ENCODE peak calls at places on chromosomes 7 and 10, in eight cellular contexts. M is foreskin fibroblast; X is cardiac fibroblast; L is CD8-positive, alpha-beta T cell; Y is brain microvascular endothelial cell; T is PC-9; C is AG09309; B is Caco-2. O is an unnamed sample.
A peak's percentile ranks its signal among the peaks of the same experiment; 100 is the strongest.

GRCh38 chr7:11448319-11448718 is 383.7 kb downstream of the THSD7A start:
- DNase-seq in T (no peak), M (no peak), L (no peak), X (no peak), B (no peak), Y (no peak), C (no peak), O (no peak)

GRCh38 chr7:75734586-75735047 is 4.1 kb downstream of the HIP1 start:
- DNase-seq in B (no peak), C (no peak), Y (peak; percentile 73), X (peak; percentile 33), L (no peak), M (peak; percentile 47), T (no peak), O (peak; percentile 29)

GRCh38 chr10:14532473-14533251 is 201.9 kb upstream of the FRMD4A start:
- DNase-seq in M (no peak), B (peak; percentile 48), C (no peak), T (peak; percentile 73), Y (peak; percentile 47), X (no peak), L (no peak), O (no peak)

GRCh38 chr10:73110345-73110849 is at the start of gene NUDT13:
- DNase-seq in T (peak; percentile 54), L (peak; percentile 10), M (peak; percentile 82), X (peak; percentile 80), C (no peak), B (peak; percentile 86), Y (peak; percentile 78), O (peak; percentile 71)

GRCh38 chr7:2711895-2712675 is 24.1 kb downstream of the AMZ1 start:
- DNase-seq in X (no peak), T (no peak), B (no peak), C (no peak), Y (no peak), M (no peak), L (no peak), O (no peak)

GRCh38 chr7:35831208-35831607 is 30.4 kb downstream of the SEPTIN7 start:
- DNase-seq in M (no peak), T (no peak), Y (no peak), L (no peak), B (no peak), C (no peak), X (peak; percentile 36), O (no peak)

GRCh38 chr7:9796241-9796640 is 1177.4 kb upstream of the PHF14 start:
- DNase-seq in B (no peak), L (no peak), X (no peak), T (no peak), C (no peak), M (no peak), Y (no peak), O (no peak)

GRCh38 chr10:69100136-69100872 is 12.4 kb downstream of the SRGN start:
- DNase-seq in L (no peak), Y (no peak), X (peak; percentile 37), B (no peak), C (no peak), T (no peak), M (peak; percentile 10), O (no peak)

GRCh38 chr7:101363734-101364374 is 1.2 kb downstream of the COL26A1 start:
- DNase-seq in T (peak; percentile 39), L (peak; percentile 46), C (peak; percentile 17), Y (no peak), X (peak; percentile 73), M (peak; percentile 86), B (peak; percentile 89), O (peak; percentile 81)

GRCh38 chr10:22479419-22479818 is 134.1 kb downstream of the SPAG6 start:
- DNase-seq in L (no peak), T (no peak), B (no peak), M (peak; percentile 22), C (no peak), Y (no peak), X (no peak), O (no peak)

GRCh38 chr10:91389636-91390512 is 20.3 kb upstream of the HECTD2 start:
- DNase-seq in C (no peak), M (peak; percentile 78), L (no peak), Y (peak; percentile 38), X (peak; percentile 75), T (no peak), B (peak; percentile 59), O (no peak)

GRCh38 chr7:69871213-69871885 is 273.1 kb downstream of the AUTS2 start:
- DNase-seq in L (no peak), M (peak; percentile 77), Y (peak; percentile 91), B (no peak), T (no peak), C (peak; percentile 27), X (peak; percentile 34), O (no peak)

GRCh38 chr10:128180843-128181242 is 54.6 kb upstream of the MKI67 start:
- DNase-seq in B (no peak), T (no peak), X (no peak), Y (no peak), C (no peak), M (no peak), L (no peak), O (no peak)

GRCh38 chr7:153640586-153640985 is 411.6 kb upstream of the DPP6 start:
- DNase-seq in B (no peak), C (no peak), X (no peak), Y (no peak), T (no peak), M (no peak), L (no peak), O (no peak)

GRCh38 chr10:71206911-71207310 is 5.5 kb upstream of the UNC5B start:
- DNase-seq in B (no peak), T (no peak), L (no peak), X (no peak), C (no peak), Y (no peak), M (no peak), O (no peak)

GRCh38 chr10:74851834-74852233 is 25.4 kb downstream of the KAT6B start:
- DNase-seq in L (no peak), X (no peak), M (no peak), T (no peak), B (no peak), C (no peak), Y (no peak), O (no peak)

GRCh38 chr7:150975536-150976285 is 2.4 kb downstream of the KCNH2 start:
- DNase-seq in C (no peak), M (no peak), L (no peak), Y (no peak), B (no peak), X (no peak), T (no peak), O (no peak)
- H3K4me3 ChIP-seq in C (no peak overlapping the region), M (no peak overlapping the region), L (peak overlapping the region; percentile 69), Y (no peak overlapping the region), B (peak overlapping the region; percentile 72), X (no peak overlapping the region), T (peak overlapping the region; percentile 65), O (peak overlapping the region; percentile 50)

GRCh38 chr7:4725014-4725951 is 43.2 kb downstream of the FOXK1 start:
- DNase-seq in L (no peak), X (peak; percentile 91), C (peak; percentile 71), Y (peak; percentile 95), B (no peak), M (peak; percentile 95), T (peak; percentile 72), O (no peak)
- H3K4me3 ChIP-seq in L (peak overlapping the region; percentile 80), X (peak overlapping the region; percentile 50), C (peak overlapping the region; percentile 57), Y (peak overlapping the region; percentile 61), B (no peak overlapping the region), M (peak overlapping the region; percentile 58), T (peak overlapping the region; percentile 42), O (no peak overlapping the region)

DNA sequence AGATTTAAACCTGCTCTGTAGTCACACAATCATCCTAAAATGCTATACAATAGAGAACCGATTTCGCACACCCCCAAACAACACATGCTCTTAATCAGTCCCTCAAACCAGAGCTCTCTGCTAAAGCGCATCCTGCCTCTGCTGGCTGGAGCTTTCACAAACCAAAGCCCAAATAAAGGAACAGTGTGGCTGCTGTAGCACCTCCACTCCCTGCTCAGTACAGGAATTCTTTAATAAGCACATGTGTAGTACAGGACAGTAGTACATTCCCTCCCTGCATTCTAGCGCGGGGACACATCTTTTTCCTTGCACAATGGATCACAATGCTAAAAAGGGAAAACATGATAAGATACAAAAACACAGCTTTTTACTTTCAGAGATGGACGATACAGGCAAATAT is 684.6 kb downstream of the MAGI2 start:
- DNase-seq in M (peak; percentile 47), C (no peak), B (no peak), L (no peak), X (no peak), T (no peak), Y (no peak), O (no peak)
- H3K4me3 ChIP-seq in M (peak overlapping the region; percentile 58), C (peak overlapping the region; percentile 45), B (no peak overlapping the region), L (no peak overlapping the region), X (no peak overlapping the region), T (no peak overlapping the region), Y (peak overlapping the region; percentile 57), O (no peak overlapping the region)

DNA sequence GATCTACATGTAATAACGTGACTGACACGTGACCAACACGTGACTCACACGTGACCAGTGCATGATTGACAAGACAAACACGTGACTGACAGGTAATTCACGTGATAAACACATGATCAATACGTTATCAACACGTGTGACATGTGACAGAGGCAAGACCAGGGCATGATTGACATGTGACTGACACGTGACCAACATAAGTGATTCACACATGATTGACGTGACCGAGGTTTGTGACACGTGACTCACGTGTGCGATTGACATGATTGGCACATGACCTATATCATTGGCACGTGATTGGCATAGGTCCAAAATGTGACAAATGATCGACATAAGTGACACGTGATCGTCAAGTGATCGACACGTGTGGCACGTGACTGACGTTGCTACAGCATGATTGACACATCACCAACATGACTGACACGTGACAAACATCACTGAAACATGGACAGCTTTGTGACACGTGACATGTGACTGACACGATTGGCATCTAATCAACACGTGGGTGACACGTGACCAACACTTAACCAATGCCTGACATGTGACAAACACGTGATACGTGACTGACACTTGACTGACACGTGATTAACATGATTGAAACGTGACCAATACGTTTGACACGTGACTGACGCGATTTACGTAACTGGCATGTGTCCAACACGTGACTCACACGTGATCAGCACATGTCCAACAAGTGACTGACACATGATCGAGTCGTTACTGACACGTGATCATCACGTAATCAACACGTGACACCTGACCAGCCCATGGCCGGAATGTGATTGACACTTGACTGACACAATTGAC is 22.9 kb downstream of the CRPPA start:
- DNase-seq in M (no peak), L (no peak), Y (no peak), T (no peak), C (no peak), B (no peak), X (no peak), O (no peak)
- H3K4me3 ChIP-seq in M (no peak overlapping the region), L (no peak overlapping the region), Y (no peak overlapping the region), T (no peak overlapping the region), C (no peak overlapping the region), B (no peak overlapping the region), X (no peak overlapping the region), O (no peak overlapping the region)

GRCh38 chr7:142800103-142800502 is 29.3 kb downstream of the PRSS2 start:
- DNase-seq in L (no peak), T (no peak), M (no peak), B (no peak), Y (no peak), X (no peak), C (no peak), O (no peak)
- H3K4me3 ChIP-seq in L (peak overlapping the region; percentile 81), T (no peak overlapping the region), M (no peak overlapping the region), B (no peak overlapping the region), Y (no peak overlapping the region), X (no peak overlapping the region), C (no peak overlapping the region), O (no peak overlapping the region)

GRCh38 chr10:114405011-114405350 is 679 bp upstream of the AFAP1L2 start:
- DNase-seq in Y (no peak), C (no peak), B (no peak), X (no peak), T (peak; percentile 68), L (no peak), M (peak; percentile 6), O (no peak)
- H3K4me3 ChIP-seq in Y (no peak overlapping the region), C (no peak overlapping the region), B (peak overlapping the region; percentile 64), X (no peak overlapping the region), T (peak overlapping the region; percentile 75), L (no peak overlapping the region), M (no peak overlapping the region), O (no peak overlapping the region)

GRCh38 chr10:110056822-110057221 is 49.0 kb downstream of the ADD3 start:
- DNase-seq in M (peak; percentile 56), X (peak; percentile 47), Y (no peak), L (no peak), C (peak; percentile 39), T (no peak), B (no peak), O (no peak)
- H3K4me3 ChIP-seq in M (no peak overlapping the region), X (no peak overlapping the region), Y (no peak overlapping the region), L (no peak overlapping the region), C (no peak overlapping the region), T (no peak overlapping the region), B (no peak overlapping the region), O (no peak overlapping the region)

O was measured in HAP-1.